ENCODE peak calls at places on chromosomes 7 and 10, in nine cellular contexts. U, S, F, M, A, O, W, L and H are unnamed samples. For H3K36me3, the result is how much of the 10 kb centered on the place peaks cover.

GRCh38 chr7:70700055-70700934 is 431.6 kb upstream of the GALNT17 start:
- DNase-seq in U (no peak), S (no peak), F (no peak), M (no peak), A (no peak), O (no peak), W (no peak), L (peak), H (no peak)

GRCh38 chr7:104903044-104903443 is 111.0 kb upstream of the KMT2E start:
- DNase-seq in U (no peak), S (no peak), F (no peak), M (no peak), A (no peak), O (no peak), W (no peak), L (no peak), H (no peak)

GRCh38 chr10:60175418-60175817 is 214.3 kb downstream of the ANK3 start:
- DNase-seq in U (no peak), S (no peak), F (no peak), M (no peak), A (no peak), O (peak), W (no peak), L (no peak), H (no peak)

GRCh38 chr7:49630513-49630912 is 142.9 kb upstream of the VWC2 start:
- DNase-seq in U (no peak), S (no peak), F (no peak), M (no peak), A (no peak), O (no peak), W (peak), L (no peak), H (no peak)

GRCh38 chr10:76311752-76312699 is 880.6 kb downstream of the LRMDA start:
- DNase-seq in U (no peak), S (no peak), F (no peak), M (no peak), A (peak), O (peak), W (no peak), L (no peak), H (no peak)

GRCh38 chr7:128311-129080 is 63.9 kb upstream of the FAM20C start:
- DNase-seq in U (no peak), S (no peak), F (no peak), M (no peak), A (no peak), O (no peak), W (no peak), L (no peak), H (no peak)

GRCh38 chr10:6163364-6164270 is 39.1 kb upstream of the PFKFB3 start:
- DNase-seq in U (peak), S (peak), F (peak), M (peak), A (peak), O (peak), W (no peak), L (no peak), H (peak)

GRCh38 chr10:107701947-107702346 is 537.4 kb upstream of the SORCS1 start:
- DNase-seq in U (no peak), S (no peak), F (no peak), M (no peak), A (no peak), O (no peak), W (no peak), L (no peak), H (no peak)

GRCh38 chr10:133042061-133042460 is 45.7 kb upstream of the ADGRA1 start:
- DNase-seq in U (no peak), S (no peak), F (no peak), M (no peak), A (no peak), O (no peak), W (no peak), L (no peak), H (no peak)

GRCh38 chr10:61975107-61975932 is 73.8 kb downstream of the ARID5B start:
- DNase-seq in U (no peak), S (no peak), F (no peak), M (no peak), A (no peak), O (no peak), W (no peak), L (no peak), H (no peak)
- TF ChIP-seq EP300 in U (no peak), S (no peak), F (no peak), M (no peak), A (no peak), O (no peak), W (no peak), L (no peak), H (no peak)

GRCh38 chr7:99557940-99558305 is 519 bp upstream of the ZNF655 start:
- DNase-seq in U (no peak), S (no peak), F (no peak), M (no peak), A (no peak), O (no peak), W (no peak), L (no peak), H (no peak)

GRCh38 chr7:99559276-99559915 is 954 bp downstream of the ZNF655 start:
- DNase-seq in U (no peak), S (no peak), F (no peak), M (no peak), A (no peak), O (no peak), W (no peak), L (no peak), H (no peak)

GRCh38 chr7:99558306-99559275 is at the start of gene ZNF655:
- DNase-seq in U (peak), S (peak), F (peak), M (peak), A (peak), O (peak), W (peak), L (no peak), H (peak)

GRCh38 chr7:99554929-99555328 is 3.0 kb upstream of the FAM200A start:
- DNase-seq in U (no peak), S (no peak), F (no peak), M (no peak), A (no peak), O (no peak), W (no peak), L (no peak), H (no peak)

GRCh38 chr7:99557196-99557607 is 1.2 kb upstream of the ZNF655 start:
- DNase-seq in U (no peak), S (no peak), F (no peak), M (no peak), A (no peak), O (no peak), W (no peak), L (no peak), H (no peak)
- H3K36me3 ChIP-seq in U (under half), S (under half), F (under half), M (under half), A (half or more), O (half or more), W (under half), L (under half), H (under half)

DNA sequence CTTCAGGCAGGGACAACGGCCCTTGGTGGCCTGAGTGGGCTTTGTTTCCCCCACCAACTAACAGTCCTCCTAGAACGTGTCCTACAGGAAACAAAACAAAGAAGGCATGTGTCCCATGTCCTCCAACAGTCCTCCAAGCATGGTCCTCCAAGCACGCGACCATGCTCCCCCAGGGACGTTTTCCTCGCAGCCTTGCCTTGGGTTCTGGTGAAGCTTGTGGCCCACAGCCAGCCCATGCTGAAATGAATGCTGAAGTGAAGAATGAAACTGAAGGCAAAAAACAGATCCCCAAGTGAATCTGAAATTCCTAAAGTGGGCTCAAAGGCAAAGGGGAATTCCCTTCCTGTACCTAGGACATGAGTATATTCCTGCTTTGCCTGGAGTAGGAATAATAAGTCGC is 176.6 kb downstream of the JCAD start:
- DNase-seq in U (no peak), S (no peak), F (no peak), M (no peak), A (no peak), O (no peak), W (no peak), L (no peak), H (no peak)
- TF ChIP-seq EP300 in U (no peak), S (no peak), F (no peak), M (no peak), A (no peak), O (no peak), W (no peak), L (no peak), H (no peak)

GRCh38 chr7:123709525-123709924 is 39.3 kb downstream of the WASL start:
- DNase-seq in U (no peak), S (no peak), F (no peak), M (no peak), A (no peak), O (no peak), W (no peak), L (no peak), H (no peak)

DNA sequence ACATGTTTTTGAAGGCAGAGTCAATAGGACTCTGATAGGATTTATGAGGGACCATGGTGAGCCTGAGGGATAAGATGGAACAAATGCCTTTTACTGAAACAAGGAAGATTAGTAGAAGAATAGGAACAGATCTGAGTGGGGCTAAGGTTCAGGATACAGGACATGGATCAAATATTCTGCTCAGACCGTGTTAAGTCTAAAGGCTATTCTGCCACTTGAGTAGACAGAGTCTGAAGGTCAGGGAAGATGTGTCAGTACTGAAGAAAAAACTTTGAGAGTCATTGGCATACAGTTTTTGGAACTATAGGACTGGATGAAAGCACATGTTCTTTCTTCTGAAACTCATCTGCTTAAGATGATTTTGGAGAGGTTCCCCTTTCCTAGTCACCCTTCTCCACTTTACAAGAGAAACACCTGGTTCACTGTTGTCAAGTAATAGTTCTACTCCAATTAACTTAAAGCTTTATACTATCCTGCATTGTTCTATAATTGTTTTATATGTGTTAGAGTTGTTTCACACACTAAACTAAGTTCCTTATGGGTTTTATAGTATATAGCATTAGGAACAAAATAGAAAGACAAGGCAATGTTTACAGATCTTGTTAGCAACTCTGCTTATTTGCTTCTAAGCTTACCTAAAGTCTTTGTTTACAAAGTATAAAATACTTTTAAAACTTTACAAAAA is 43.4 kb downstream of the WASL start:
- DNase-seq in U (no peak), S (no peak), F (no peak), M (no peak), A (no peak), O (no peak), W (no peak), L (no peak), H (no peak)
- H3K36me3 ChIP-seq in U (under half), S (under half), F (under half), M (under half), A (half or more), O (half or more), W (under half), L (half or more), H (under half)

GRCh38 chr7:115679976-115680375 is 350.6 kb downstream of the TFEC start:
- DNase-seq in U (peak), S (no peak), F (no peak), M (no peak), A (no peak), O (peak), W (no peak), L (no peak), H (peak)
- TF ChIP-seq EP300 in U (no peak), S (no peak), F (no peak), M (no peak), A (no peak), O (no peak), W (no peak), L (no peak), H (no peak)